ENCODE peak calls at places on chromosome 12, in nine cellular contexts. B is stimulated activated effector memory CD8-positive, alpha-beta T cell treated with anti-CD3 and anti-CD28 coated beads, Interleukin-12 subunit alpha, Interleukin-12 subunit beta, amount 100 ng/mL, for 72 hours; M is left ventricle myocardium inferior; N is neural crest cell; X is fibroblast of the aortic adventitia; C is choroid plexus epithelial cell; K is psoas muscle; T is GM04504; L is activated CD8-positive, alpha-beta memory T cell treated with anti-CD3 and anti-CD28 coated beads, Interleukin-2, amount 50 U/mL, for 48 hours. S is an unnamed sample.

GRCh38 chr12:2341051-2341751 is 288.4 kb downstream of the CACNA1C start:
- DNase-seq in B (no peak), M (no peak), N (no peak), X (no peak), C (no peak), K (no peak), T (no peak), L (no peak), S (no peak)

GRCh38 chr12:109961612-109962011 is 34.6 kb downstream of the GIT2 start:
- DNase-seq in B (no peak), M (no peak), N (no peak), X (no peak), C (no peak), K (no peak), T (no peak), L (no peak), S (no peak)

GRCh38 chr12:121894633-121895032 is 6.0 kb downstream of the PSMD9 start:
- DNase-seq in B (no peak), M (no peak), N (no peak), X (peak; percentile 68), C (peak; percentile 83), K (no peak), T (no peak), L (no peak), S (no peak)

GRCh38 chr12:56629459-56630179 is 507 bp downstream of the BAZ2A start:
- DNase-seq in B (peak; percentile 78), M (peak; percentile 34), N (no peak), X (peak; percentile 22), C (peak; percentile 16), K (peak; percentile 71), T (no peak), L (peak; percentile 72), S (peak; percentile 46)

GRCh38 chr12:78787576-78787975 is 77.0 kb upstream of the SYT1 start:
- DNase-seq in B (no peak), M (no peak), N (no peak), X (peak; percentile 63), C (peak; percentile 20), K (no peak), T (no peak), L (no peak), S (no peak)

GRCh38 chr12:9940370-9940769 is 8.2 kb upstream of the CLEC2A start:
- DNase-seq in B (no peak), M (no peak), N (no peak), X (peak; percentile 4), C (peak; percentile 46), K (no peak), T (no peak), L (no peak), S (no peak)

GRCh38 chr12:53324779-53325538 is 3.5 kb upstream of the AAAS start:
- DNase-seq in B (peak; percentile 92), M (peak; percentile 95), N (peak; percentile 83), X (peak; percentile 90), C (peak; percentile 91), K (peak; percentile 97), T (peak; percentile 79), L (peak; percentile 92), S (peak; percentile 99)

GRCh38 chr12:53190108-53190729 is 9.5 kb upstream of the CSAD start:
- DNase-seq in B (no peak), M (peak; percentile 62), N (peak; percentile 32), X (peak; percentile 69), C (peak; percentile 79), K (peak; percentile 87), T (no peak), L (peak; percentile 77), S (peak; percentile 42)

GRCh38 chr12:93518725-93519124 is 51.4 kb downstream of the MRPL42 start:
- DNase-seq in B (no peak), M (no peak), N (no peak), X (peak; percentile 22), C (peak; percentile 83), K (no peak), T (no peak), L (no peak), S (peak; percentile 71)

GRCh38 chr12:48084841-48085460 is 20.9 kb downstream of the SENP1 start:
- DNase-seq in B (no peak), M (no peak), N (no peak), X (no peak), C (no peak), K (no peak), T (no peak), L (no peak), S (no peak)

GRCh38 chr12:26800858-26801257 is 32.1 kb downstream of the ITPR2 start:
- DNase-seq in B (no peak), M (no peak), N (no peak), X (no peak), C (no peak), K (no peak), T (no peak), L (no peak), S (no peak)

GRCh38 chr12:38465020-38465419 is 148.4 kb downstream of the ALG10B start:
- DNase-seq in B (no peak), M (no peak), N (no peak), X (no peak), C (no peak), K (no peak), T (no peak), L (no peak), S (no peak)

GRCh38 chr12:57852620-57853509 is 6.3 kb upstream of the CTDSP2 start:
- DNase-seq in B (no peak), M (peak; percentile 56), N (peak; percentile 40), X (no peak), C (no peak), K (peak; percentile 81), T (no peak), L (no peak), S (no peak)

GRCh38 chr12:130391186-130391585 is 53.5 kb downstream of the PIWIL1 start:
- DNase-seq in B (no peak), M (no peak), N (no peak), X (no peak), C (no peak), K (no peak), T (no peak), L (no peak), S (no peak)

GRCh38 chr12:87642245-87642644 is 387.0 kb downstream of the C12orf50 start:
- DNase-seq in B (no peak), M (no peak), N (no peak), X (no peak), C (no peak), K (no peak), T (no peak), L (no peak), S (no peak)

GRCh38 chr12:108394196-108394595 is 55.1 kb upstream of the CMKLR1 start:
- DNase-seq in B (no peak), M (peak; percentile 58), N (no peak), X (peak; percentile 6), C (peak; percentile 55), K (peak; percentile 79), T (peak; percentile 3), L (no peak), S (no peak)

GRCh38 chr12:91272456-91273063 is 89.9 kb upstream of the DCN start:
- DNase-seq in B (no peak), M (peak; percentile 81), N (no peak), X (peak; percentile 27), C (peak; percentile 96), K (peak; percentile 90), T (no peak), L (no peak), S (peak; percentile 16)

GRCh38 chr12:4994622-4995021 is 49.1 kb upstream of the KCNA5 start:
- DNase-seq in B (no peak), M (no peak), N (no peak), X (no peak), C (no peak), K (no peak), T (no peak), L (no peak), S (no peak)

GRCh38 chr12:123908884-123909807 is 63.5 kb downstream of the CCDC92 start:
- DNase-seq in B (no peak), M (no peak), N (no peak), X (no peak), C (no peak), K (peak; percentile 24), T (no peak), L (no peak), S (no peak)

GRCh38 chr12:127677537-127678131 is 589.3 kb upstream of the TMEM132C start:
- DNase-seq in B (peak; percentile 67), M (peak; percentile 41), N (peak; percentile 73), X (peak; percentile 90), C (peak; percentile 95), K (peak; percentile 58), T (peak; percentile 63), L (peak; percentile 63), S (peak; percentile 66)

GRCh38 chr12:131242741-131243496 is 289.2 kb downstream of the ADGRD1 start:
- DNase-seq in B (no peak), M (no peak), N (peak; percentile 41), X (no peak), C (no peak), K (no peak), T (no peak), L (no peak), S (no peak)

GRCh38 chr12:52518574-52519469 is 1.4 kb downstream of the KRT5 start:
- DNase-seq in B (peak; percentile 32), M (no peak), N (no peak), X (no peak), C (no peak), K (no peak), T (no peak), L (no peak), S (no peak)

GRCh38 chr12:132444957-132445883 is 44.7 kb upstream of the FBRSL1 start:
- DNase-seq in B (peak; percentile 86), M (peak; percentile 24), N (no peak), X (no peak), C (no peak), K (no peak), T (no peak), L (peak; percentile 86), S (no peak)

GRCh38 chr12:130838284-130838950 is 633 bp downstream of the STX2 start:
- DNase-seq in B (peak; percentile 68), M (no peak), N (peak; percentile 31), X (no peak), C (peak; percentile 21), K (peak; percentile 58), T (no peak), L (peak; percentile 66), S (peak; percentile 48)

GRCh38 chr12:6141048-6141447 is 16.6 kb upstream of the VWF start:
- DNase-seq in B (no peak), M (no peak), N (no peak), X (no peak), C (peak; percentile 88), K (no peak), T (no peak), L (no peak), S (peak; percentile 23)

GRCh38 chr12:11824069-11824468 is 174.6 kb downstream of the ETV6 start:
- DNase-seq in B (no peak), M (no peak), N (no peak), X (no peak), C (no peak), K (no peak), T (no peak), L (no peak), S (no peak)

GRCh38 chr12:111174283-111175108 is 194.4 kb downstream of the PHETA1 start:
- DNase-seq in B (no peak), M (no peak), N (no peak), X (no peak), C (no peak), K (no peak), T (no peak), L (no peak), S (no peak)

GRCh38 chr12:77401480-77402105 is 336.2 kb upstream of the E2F7 start:
- DNase-seq in B (no peak), M (no peak), N (no peak), X (peak; percentile 51), C (no peak), K (no peak), T (no peak), L (no peak), S (no peak)

GRCh38 chr12:115023279-115023678 is 339.3 kb upstream of the TBX3 start:
- DNase-seq in B (no peak), M (peak; percentile 49), N (no peak), X (peak; percentile 79), C (peak; percentile 61), K (no peak), T (peak; percentile 55), L (no peak), S (peak; percentile 64)

GRCh38 chr12:19739195-19739776 is 300.0 kb downstream of the AEBP2 start:
- DNase-seq in B (no peak), M (no peak), N (peak; percentile 56), X (peak; percentile 89), C (peak; percentile 85), K (no peak), T (peak; percentile 42), L (no peak), S (peak; percentile 15)

GRCh38 chr12:55940065-55940732 is 9.2 kb downstream of the DGKA start:
- DNase-seq in B (peak; percentile 90), M (peak; percentile 81), N (peak; percentile 87), X (peak; percentile 87), C (peak; percentile 91), K (peak; percentile 88), T (peak; percentile 69), L (peak; percentile 88), S (peak; percentile 76)

S was measured in foreskin fibroblast.